ENCODE peak calls at places on chromosomes 6 and 20, in four cellular contexts. Y, D, V and L are unnamed samples.

GRCh38 chr20:5161536-5162164 is 34.8 kb downstream of the CDS2 start:
- ATAC-seq in V (no peak), Y (no peak), D (no peak), L (no peak)

GRCh38 chr6:132792510-132792909 is 5.9 kb downstream of the SLC18B1 start:
- ATAC-seq in Y (no peak), D (no peak), V (no peak), L (no peak)

GRCh38 chr20:33668087-33668790 is 1.5 kb downstream of the ACTL10 start:
- ATAC-seq in V (peak; percentile 40), D (no peak), Y (peak; percentile 14), L (no peak)

GRCh38 chr6:22631101-22631500 is 61.7 kb downstream of the HDGFL1 start:
- ATAC-seq in D (no peak), Y (no peak), V (no peak), L (no peak)

GRCh38 chr6:106256201-106256968 is 69.2 kb downstream of the ATG5 start:
- ATAC-seq in Y (peak; percentile 45), V (peak; percentile 81), D (no peak), L (no peak)

GRCh38 chr6:34391023-34391485 is 1.4 kb downstream of the NUDT3 start:
- ATAC-seq in D (peak; percentile 48), Y (peak; percentile 22), V (peak; percentile 34), L (peak; percentile 45)

GRCh38 chr6:13465734-13466133 is 21.7 kb downstream of the GFOD1 start:
- ATAC-seq in D (no peak), V (no peak), Y (no peak), L (no peak)

GRCh38 chr20:59165794-59166709 is 2.4 kb downstream of the ZNF831 start:
- ATAC-seq in Y (no peak), V (no peak), D (no peak), L (no peak)

GRCh38 chr6:159646731-159647130 is 46.3 kb downstream of the SOD2 start:
- ATAC-seq in D (no peak), Y (no peak), V (no peak), L (no peak)

GRCh38 chr20:50601511-50602431 is 89.6 kb downstream of the RIPOR3 start:
- ATAC-seq in Y (peak; percentile 65), V (no peak), D (no peak), L (no peak)

GRCh38 chr6:113560908-113561307 is 296.2 kb upstream of the MARCKS start:
- ATAC-seq in V (peak; percentile 46), Y (no peak), D (no peak), L (no peak)

GRCh38 chr6:169714595-169714994 is 9.7 kb downstream of the PHF10 start:
- ATAC-seq in Y (no peak), D (no peak), V (no peak), L (no peak)

GRCh38 chr6:82144007-82144851 is 103.3 kb downstream of the IBTK start:
- ATAC-seq in Y (no peak), D (peak; percentile 93), V (peak; percentile 97), L (peak; percentile 82)

GRCh38 chr6:108260126-108260808 is 573 bp downstream of the SNX3 start:
- ATAC-seq in Y (peak; percentile 67), D (peak; percentile 49), V (peak; percentile 41), L (peak; percentile 10)

GRCh38 chr6:44034931-44035345 is 92.3 kb downstream of the MRPL14 start:
- ATAC-seq in D (no peak), Y (peak; percentile 35), V (peak; percentile 49), L (peak; percentile 28)

GRCh38 chr20:54995021-54995420 is 519.6 kb downstream of the DOK5 start:
- ATAC-seq in Y (no peak), V (no peak), D (no peak), L (no peak)

GRCh38 chr6:149727793-149728498 is 10.0 kb upstream of the LATS1 start:
- ATAC-seq in V (no peak), Y (peak; percentile 65), D (peak; percentile 58), L (no peak)

GRCh38 chr6:160349837-160350236 is 1.7 kb downstream of the SLC22A3 start:
- ATAC-seq in V (peak; percentile 26), Y (no peak), D (no peak), L (no peak)

DNA sequence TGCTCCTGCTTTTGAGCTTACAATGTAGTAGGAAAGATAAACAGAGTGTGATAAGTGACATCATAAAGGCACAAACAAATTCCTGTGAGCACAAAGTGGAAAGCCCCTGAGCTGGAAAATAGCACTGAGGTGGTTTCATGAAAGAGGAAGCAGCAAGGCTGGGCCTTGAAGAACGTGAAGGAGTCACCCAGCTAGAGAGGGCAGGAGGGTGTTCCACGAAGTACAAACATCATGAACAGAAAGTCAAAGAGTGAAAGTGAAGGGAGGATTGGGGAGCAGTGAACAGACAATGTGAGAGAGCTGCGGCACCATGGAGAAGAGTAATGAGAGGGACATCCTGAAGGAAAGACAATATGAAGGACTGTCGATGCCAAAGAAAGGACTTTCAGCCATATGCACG is 543.6 kb downstream of the CD83 start:
- ATAC-seq in D (no peak), V (no peak), Y (no peak), L (no peak)
- H3K4me1 ChIP-seq in D (peaks cover 5% of the 10 kb centered on the region), V (peaks cover 4% of the 10 kb centered on the region), Y (peaks cover 4% of the 10 kb centered on the region), L (no peaks in the 10 kb centered on the region)

GRCh38 chr20:9054176-9054575 is 14.7 kb upstream of the PLCB4 start:
- ATAC-seq in D (no peak), V (no peak), Y (no peak), L (no peak)

GRCh38 chr20:9053108-9053507 is 15.8 kb upstream of the PLCB4 start:
- ATAC-seq in D (no peak), Y (no peak), V (no peak), L (no peak)

GRCh38 chr20:9052136-9052535 is 16.8 kb upstream of the PLCB4 start:
- ATAC-seq in D (no peak), V (peak; percentile 38), Y (no peak), L (no peak)

GRCh38 chr20:9051508-9051907 is 17.4 kb upstream of the PLCB4 start:
- ATAC-seq in Y (no peak), V (peak; percentile 94), D (peak; percentile 69), L (peak; percentile 89)
- TF ChIP-seq EP300 in Y (no peak), V (peak; percentile 33), D (no peak), L (no peak)

GRCh38 chr20:63332488-63333240 is 28.5 kb downstream of the CHRNA4 start:
- ATAC-seq in V (no peak), Y (no peak), D (no peak), L (no peak)

GRCh38 chr20:63330940-63331339 is 30.2 kb downstream of the CHRNA4 start:
- ATAC-seq in Y (peak; percentile 45), D (no peak), V (no peak), L (no peak)

GRCh38 chr20:63333241-63333836 is 27.8 kb downstream of the CHRNA4 start:
- ATAC-seq in Y (no peak), D (no peak), V (no peak), L (no peak)

GRCh38 chr20:63330084-63330760 is 30.9 kb downstream of the CHRNA4 start:
- ATAC-seq in Y (no peak), D (no peak), V (peak; percentile 32), L (no peak)

GRCh38 chr20:63331741-63332400 is 29.3 kb downstream of the CHRNA4 start:
- ATAC-seq in V (no peak), D (no peak), Y (no peak), L (no peak)
- H3K4me1 ChIP-seq in V (no peaks in the 10 kb centered on the region), D (peaks cover 4% of the 10 kb centered on the region), Y (peaks cover 20% of the 10 kb centered on the region), L (no peaks in the 10 kb centered on the region)

GRCh38 chr6:10437891-10438290 is 23.0 kb upstream of the TFAP2A start:
- ATAC-seq in V (no peak), Y (no peak), D (no peak), L (no peak)

GRCh38 chr6:10441655-10442009 is 26.8 kb upstream of the TFAP2A start:
- ATAC-seq in Y (no peak), V (peak; percentile 82), D (no peak), L (no peak)

GRCh38 chr6:10446548-10446947 is 31.7 kb upstream of the TFAP2A start:
- ATAC-seq in V (no peak), Y (no peak), D (no peak), L (no peak)

GRCh38 chr6:10441004-10441654 is 26.3 kb upstream of the TFAP2A start:
- ATAC-seq in Y (no peak), D (peak; percentile 88), V (peak; percentile 95), L (no peak)
- TF ChIP-seq EP300 in Y (no peak), D (no peak), V (peak; percentile 94), L (no peak)

DNA sequence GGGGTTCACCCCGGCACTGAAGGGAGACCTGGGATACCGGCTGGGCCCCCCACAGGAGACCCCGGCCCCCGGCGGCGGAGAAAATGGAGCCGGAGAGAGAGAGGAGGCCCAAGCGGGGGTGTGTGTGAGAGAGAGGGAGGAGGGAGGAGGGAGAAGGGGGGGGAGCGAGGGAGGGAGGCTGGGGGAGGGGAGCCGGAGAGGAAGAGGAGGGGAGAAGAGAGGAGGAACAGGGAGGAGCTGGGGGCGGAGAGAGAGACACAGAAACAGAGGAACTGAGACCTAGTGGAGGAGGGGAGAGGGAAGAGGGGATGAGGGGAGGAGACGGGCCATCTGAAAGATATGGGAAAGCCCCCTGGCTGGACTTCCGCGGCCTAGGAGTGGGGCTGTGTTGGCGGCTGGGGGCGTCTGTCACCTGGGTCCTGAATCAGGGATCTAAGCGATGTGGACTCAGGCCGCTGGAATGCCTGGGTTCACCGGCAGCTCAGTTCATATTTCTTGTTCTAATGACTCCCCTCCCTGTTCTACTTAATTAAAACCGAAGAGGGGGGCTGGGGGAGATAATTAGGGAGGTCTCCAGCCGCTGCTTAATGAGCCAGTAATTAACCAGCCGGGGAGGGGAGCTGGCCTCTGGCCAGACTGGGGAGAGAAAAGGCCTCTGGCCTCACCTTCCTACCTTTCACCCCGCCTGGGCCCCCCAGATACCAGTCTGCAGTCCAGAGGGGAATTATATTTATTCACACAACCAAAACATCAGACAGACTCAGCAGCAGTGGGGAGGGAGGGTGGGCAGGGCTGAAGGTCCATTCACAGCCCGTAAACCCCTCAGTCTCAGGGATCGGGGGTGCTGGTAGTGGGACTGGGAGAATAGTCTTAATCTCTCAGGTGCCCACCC is at the start of gene PBX2:
- ATAC-seq in D (peak; percentile 88), Y (peak; percentile 72), V (peak; percentile 62), L (peak; percentile 74)
- H3K4me1 ChIP-seq in D (peaks cover 87% of the 10 kb centered on the region), Y (peaks cover 72% of the 10 kb centered on the region), V (peaks cover 36% of the 10 kb centered on the region), L (peaks cover 41% of the 10 kb centered on the region)

GRCh38 chr6:69063401-69063800 is 428.3 kb downstream of the ADGRB3 start:
- ATAC-seq in V (no peak), Y (no peak), D (no peak), L (no peak)

GRCh38 chr6:69061066-69061465 is 426.0 kb downstream of the ADGRB3 start:
- ATAC-seq in Y (no peak), V (no peak), D (no peak), L (no peak)

GRCh38 chr6:69064226-69064625 is 429.1 kb downstream of the ADGRB3 start:
- ATAC-seq in V (no peak), Y (no peak), D (no peak), L (no peak)

GRCh38 chr6:69059413-69059812 is 424.3 kb downstream of the ADGRB3 start:
- ATAC-seq in Y (no peak), D (no peak), V (no peak), L (no peak)
- TF ChIP-seq EP300 in Y (no peak), D (no peak), V (no peak), L (no peak)